ENCODE peak calls at places on chromosomes 11 and 22, in four cellular contexts. P is stimulated activated CD8-positive, alpha-beta memory T cell treated with anti-CD3 and anti-CD28 coated beads, Interleukin-7, amount 100 ng/mL, for 24 hours; K is AG08395; S is SW480. Q is an unnamed sample.

GRCh38 chr11:1162498-1163311 is 5.0 kb downstream of the MUC5AC start:
- DNase-seq in P (no peak), S (no peak), K (no peak), Q (no peak)

GRCh38 chr11:100636536-100636935 is 50.6 kb upstream of the ARHGAP42 start:
- DNase-seq in S (no peak), P (no peak), K (no peak), Q (no peak)

GRCh38 chr22:42805998-42806481 is 51.0 kb downstream of the ARFGAP3 start:
- DNase-seq in S (no peak), P (no peak), K (peak; percentile 49), Q (no peak)

GRCh38 chr11:98056945-98057344 is 963.8 kb upstream of the CNTN5 start:
- DNase-seq in K (no peak), P (no peak), S (no peak), Q (no peak)

GRCh38 chr11:130070109-130070828 is 575 bp downstream of the APLP2 start:
- DNase-seq in S (peak; percentile 30), P (no peak), K (peak; percentile 27), Q (no peak)

GRCh38 chr22:44954113-44954512 is 55.7 kb downstream of the PHF21B start:
- DNase-seq in K (no peak), P (no peak), S (no peak), Q (no peak)

GRCh38 chr22:18906896-18907295 is 776 bp downstream of the DGCR6 start:
- DNase-seq in P (no peak), K (no peak), S (no peak), Q (no peak)

GRCh38 chr11:64799925-64800632 is 2.9 kb downstream of the MAP4K2 start:
- DNase-seq in K (no peak), S (no peak), P (no peak), Q (no peak)

GRCh38 chr11:130032931-130033330 is 30.3 kb upstream of the PRDM10 start:
- DNase-seq in S (no peak), P (no peak), K (no peak), Q (no peak)

GRCh38 chr11:118610773-118611432 is 3.5 kb downstream of the PHLDB1 start:
- DNase-seq in K (no peak), P (peak; percentile 71), S (no peak), Q (peak; percentile 85)

GRCh38 chr11:33132510-33132909 is 28.8 kb downstream of the CSTF3 start:
- DNase-seq in K (no peak), S (no peak), P (no peak), Q (no peak)

GRCh38 chr11:118170892-118171273 is 5.6 kb downstream of the SCN2B start:
- DNase-seq in S (no peak), P (no peak), K (no peak), Q (no peak)

GRCh38 chr11:100612766-100613165 is 74.3 kb upstream of the ARHGAP42 start:
- DNase-seq in S (no peak), P (no peak), K (no peak), Q (no peak)

GRCh38 chr11:94539420-94539819 is 4.3 kb upstream of the FUT4 start:
- DNase-seq in P (no peak), S (peak; percentile 36), K (no peak), Q (no peak)

GRCh38 chr11:10646005-10646404 is 47.5 kb downstream of the IRAG1 start:
- DNase-seq in S (no peak), P (no peak), K (no peak), Q (no peak)

GRCh38 chr22:24146190-24146616 is 35.1 kb upstream of the SUSD2 start:
- DNase-seq in P (no peak), S (peak; percentile 50), K (peak; percentile 59), Q (no peak)

GRCh38 chr11:15497366-15497765 is 382.6 kb downstream of the INSC start:
- DNase-seq in P (no peak), K (no peak), S (no peak), Q (no peak)